ENCODE peak calls at places on chromosomes 1 and 21, in four cellular contexts. E is CD4-positive, alpha-beta memory T cell; J is heart left ventricle; U is heart right ventricle. G is an unnamed sample. For H3K27me3 and H3K4me1, the result is how much of the 10 kb centered on the place peaks cover.

GRCh38 chr21:28899744-28900143 is 92.9 kb downstream of the LTN1 start:
- DNase-seq in E (no peak), J (no peak), U (no peak), G (no peak)

GRCh38 chr1:108050911-108051624 is 86.1 kb upstream of the VAV3 start:
- DNase-seq in E (no peak), J (no peak), U (peak), G (no peak)

GRCh38 chr1:246923482-246923881 is 8.3 kb downstream of the AHCTF1 start:
- DNase-seq in E (no peak), J (no peak), U (no peak), G (no peak)

GRCh38 chr1:200252526-200252925 is 157.3 kb downstream of the ZNF281 start:
- DNase-seq in E (no peak), J (no peak), U (no peak), G (no peak)

GRCh38 chr1:94332952-94333351 is 85.2 kb upstream of the ABCD3 start:
- DNase-seq in E (no peak), J (no peak), U (no peak), G (no peak)

GRCh38 chr1:227790868-227791267 is 24.6 kb upstream of the PRSS38 start:
- DNase-seq in E (no peak), J (no peak), U (no peak), G (no peak)

GRCh38 chr1:52741259-52741658 is 15.0 kb downstream of the ZYG11B start:
- DNase-seq in E (no peak), J (no peak), U (no peak), G (no peak)

GRCh38 chr21:43349644-43350043 is 77.3 kb downstream of the SIK1 start:
- DNase-seq in E (no peak), J (no peak), U (no peak), G (no peak)

GRCh38 chr1:119870917-119871486 is 25.3 kb downstream of the ADAM30 start:
- DNase-seq in E (peak), J (peak), U (peak), G (peak)

GRCh38 chr1:68623700-68624099 is 126.8 kb upstream of the DEPDC1 start:
- DNase-seq in E (no peak), J (no peak), U (peak), G (no peak)

GRCh38 chr1:162172733-162173132 is 103.2 kb downstream of the NOS1AP start:
- DNase-seq in E (no peak), J (no peak), U (no peak), G (no peak)

GRCh38 chr1:162179121-162179520 is 109.6 kb downstream of the NOS1AP start:
- DNase-seq in E (no peak), J (no peak), U (no peak), G (no peak)

GRCh38 chr1:162178432-162178831 is 108.9 kb downstream of the NOS1AP start:
- DNase-seq in E (no peak), J (no peak), U (no peak), G (no peak)

GRCh38 chr1:162177126-162177525 is 107.6 kb downstream of the NOS1AP start:
- DNase-seq in E (no peak), J (peak), U (no peak), G (no peak)

DNA sequence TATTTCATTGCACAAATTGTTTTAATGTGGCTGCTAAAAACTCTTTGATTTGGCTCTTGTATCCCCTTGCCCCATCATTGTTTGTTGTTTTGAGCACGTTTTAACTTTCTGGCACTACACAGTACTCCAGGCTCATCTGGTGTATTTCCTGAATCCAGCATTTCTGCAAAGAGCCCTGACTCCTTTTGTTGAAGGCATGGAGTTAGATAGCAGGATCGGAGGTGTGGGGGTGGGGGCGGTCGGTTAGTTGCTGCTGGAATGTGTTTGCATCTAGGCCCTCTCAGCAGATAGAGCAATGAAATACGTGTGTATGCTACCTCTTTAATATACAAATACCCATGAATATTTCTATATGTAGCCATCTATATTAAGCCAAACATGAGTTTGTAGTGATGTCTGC is 105.9 kb downstream of the NOS1AP start:
- DNase-seq in E (no peak), J (no peak), U (no peak), G (no peak)
- H3K27me3 ChIP-seq in E (under half), J (under half), U (under half), G (under half)

GRCh38 chr1:216598448-216598847 is 124.8 kb downstream of the ESRRG start:
- DNase-seq in E (no peak), J (no peak), U (no peak), G (no peak)
- H3K27ac ChIP-seq in E (no peak), J (no peak), U (no peak), G (no peak)

DNA sequence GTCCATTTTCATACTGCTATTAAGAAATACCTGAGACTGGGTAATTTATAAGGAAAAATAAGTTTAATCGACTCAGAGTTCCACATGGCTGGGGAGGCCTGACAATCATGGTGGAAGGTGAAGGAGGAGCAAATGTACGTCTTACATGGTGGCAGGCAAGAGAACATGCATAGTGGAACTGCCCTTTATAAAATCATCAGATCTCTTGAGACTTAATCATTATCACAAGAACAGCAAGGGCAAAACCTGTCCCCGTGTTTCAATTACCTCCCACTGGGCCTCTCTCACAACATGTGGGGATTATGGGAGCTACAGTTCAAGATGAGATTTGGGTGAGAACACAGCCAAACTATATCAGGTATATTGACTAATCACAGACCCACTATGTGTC is 370.2 kb upstream of the USP24 start:
- DNase-seq in E (no peak), J (no peak), U (no peak), G (no peak)
- H3K4me1 ChIP-seq in E (under half), J (under half), U (under half), G (under half)

GRCh38 chr1:156772222-156772621 is 4.9 kb downstream of the PRCC start:
- DNase-seq in E (no peak), J (no peak), U (no peak), G (no peak)
- H3K27me3 ChIP-seq in E (under half), J (under half), U (under half), G (under half)

G was measured in ascending aorta.